ENCODE peak calls at places on chromosomes 1 and 21, in six cellular contexts. T is SK-N-SH, O is A549, L is K562, G is GM12878, V is HepG2. Y is an unnamed sample.

GRCh38 chr1:61254629-61255323 is 172.4 kb downstream of the NFIA start:
- DNase-seq in T (peak; percentile 36), O (no peak), L (no peak), G (no peak), V (no peak), Y (no peak)

GRCh38 chr1:58683519-58683918 is 16.3 kb downstream of the MYSM1 start:
- DNase-seq in T (no peak), O (no peak), L (no peak), G (no peak), V (no peak), Y (no peak)

GRCh38 chr21:28521932-28522826 is 470.5 kb downstream of the LTN1 start:
- DNase-seq in T (peak; percentile 11), O (no peak), L (no peak), G (no peak), V (no peak), Y (peak; percentile 5)

GRCh38 chr1:99647460-99647859 is 1.5 kb downstream of the PALMD start:
- DNase-seq in T (no peak), O (no peak), L (no peak), G (no peak), V (no peak), Y (no peak)

GRCh38 chr1:192224386-192224785 is 66.1 kb downstream of the RGS18 start:
- DNase-seq in T (no peak), O (no peak), L (no peak), G (no peak), V (no peak), Y (no peak)

GRCh38 chr1:22241811-22242210 is 98.9 kb upstream of the WNT4 start:
- DNase-seq in T (no peak), O (no peak), L (no peak), G (no peak), V (no peak), Y (no peak)

GRCh38 chr1:206557636-206558473 is 50.5 kb downstream of the RASSF5 start:
- DNase-seq in T (peak; percentile 45), O (no peak), L (peak; percentile 44), G (no peak), V (no peak), Y (no peak)

GRCh38 chr1:45394342-45394741 is 54.1 kb upstream of the MUTYH start:
- DNase-seq in T (no peak), O (no peak), L (no peak), G (peak; percentile 66), V (no peak), Y (no peak)

GRCh38 chr1:205652984-205653383 is 21.2 kb upstream of the ELK4 start:
- DNase-seq in T (no peak), O (no peak), L (no peak), G (no peak), V (no peak), Y (no peak)

GRCh38 chr1:116693759-116694482 is 26.4 kb upstream of the IGSF3 start:
- DNase-seq in T (no peak), O (peak; percentile 8), L (no peak), G (no peak), V (no peak), Y (no peak)

GRCh38 chr1:30360281-30360680 is 363.1 kb downstream of the MATN1 start:
- DNase-seq in T (no peak), O (no peak), L (no peak), G (no peak), V (no peak), Y (no peak)

GRCh38 chr1:58726581-58726980 is 26.7 kb upstream of the MYSM1 start:
- DNase-seq in T (no peak), O (no peak), L (no peak), G (no peak), V (no peak), Y (no peak)

GRCh38 chr1:68141801-68142440 is 90.4 kb downstream of the WLS start:
- DNase-seq in T (no peak), O (no peak), L (no peak), G (no peak), V (no peak), Y (no peak)

GRCh38 chr1:72438270-72438669 is 155.9 kb upstream of the NEGR1 start:
- DNase-seq in T (no peak), O (no peak), L (no peak), G (no peak), V (no peak), Y (no peak)

GRCh38 chr1:20355828-20356735 is 65.4 kb downstream of the VWA5B1 start:
- DNase-seq in T (no peak), O (no peak), L (no peak), G (no peak), V (no peak), Y (no peak)

GRCh38 chr1:3461238-3461933 is 6.9 kb downstream of the ARHGEF16 start:
- DNase-seq in T (no peak), O (no peak), L (no peak), G (no peak), V (no peak), Y (no peak)

DNA sequence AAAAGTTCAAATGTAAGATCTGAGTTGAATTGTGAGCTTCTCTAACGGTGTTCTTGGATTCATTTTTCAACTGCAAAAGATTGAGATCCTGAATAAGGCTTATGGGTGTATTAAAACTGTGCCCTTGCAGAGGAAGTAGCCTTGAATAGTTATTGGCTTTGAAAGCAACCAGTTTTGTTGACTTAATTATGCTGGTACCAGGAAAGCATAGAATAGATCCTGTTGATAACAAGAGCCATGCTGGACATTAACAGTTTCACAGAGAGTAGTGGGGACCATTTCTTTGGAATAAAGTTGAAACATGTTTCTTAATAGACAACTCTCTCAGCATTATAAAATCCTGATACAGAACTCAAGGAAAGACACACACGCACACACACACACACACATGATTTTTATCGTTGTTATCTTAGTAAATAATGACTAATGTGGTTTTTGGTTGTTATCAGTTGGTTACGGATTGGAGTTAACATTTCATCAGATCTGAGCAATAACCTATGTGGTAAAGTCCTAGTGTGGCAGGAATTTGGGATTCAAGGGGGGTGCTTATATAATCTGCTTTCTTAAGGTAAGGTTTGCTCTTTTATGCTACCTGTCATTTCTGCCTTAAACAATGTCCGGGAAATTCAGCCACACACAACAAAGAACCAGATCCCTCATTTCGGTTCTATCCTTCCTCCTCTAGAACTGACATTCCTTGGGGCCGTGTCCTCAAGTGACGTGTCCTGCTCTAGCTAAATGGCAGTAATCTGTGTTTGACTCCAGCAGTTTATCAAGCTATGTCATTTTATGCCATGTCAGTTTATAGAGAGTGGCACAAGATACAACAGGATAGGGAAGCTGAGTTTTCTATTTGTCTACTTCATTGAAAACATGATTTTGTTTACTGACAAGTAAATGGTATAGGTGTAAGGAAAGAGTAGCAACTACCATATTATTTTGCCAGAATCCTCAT is 331.0 kb downstream of the CHRM3 start:
- DNase-seq in T (peak; percentile 23), O (peak; percentile 8), L (no peak), G (no peak), V (no peak), Y (no peak)
- TF ChIP-seq CHD2 in T (no peak), O (no peak), L (no peak), G (no peak), V (no peak), Y (no peak)

DNA sequence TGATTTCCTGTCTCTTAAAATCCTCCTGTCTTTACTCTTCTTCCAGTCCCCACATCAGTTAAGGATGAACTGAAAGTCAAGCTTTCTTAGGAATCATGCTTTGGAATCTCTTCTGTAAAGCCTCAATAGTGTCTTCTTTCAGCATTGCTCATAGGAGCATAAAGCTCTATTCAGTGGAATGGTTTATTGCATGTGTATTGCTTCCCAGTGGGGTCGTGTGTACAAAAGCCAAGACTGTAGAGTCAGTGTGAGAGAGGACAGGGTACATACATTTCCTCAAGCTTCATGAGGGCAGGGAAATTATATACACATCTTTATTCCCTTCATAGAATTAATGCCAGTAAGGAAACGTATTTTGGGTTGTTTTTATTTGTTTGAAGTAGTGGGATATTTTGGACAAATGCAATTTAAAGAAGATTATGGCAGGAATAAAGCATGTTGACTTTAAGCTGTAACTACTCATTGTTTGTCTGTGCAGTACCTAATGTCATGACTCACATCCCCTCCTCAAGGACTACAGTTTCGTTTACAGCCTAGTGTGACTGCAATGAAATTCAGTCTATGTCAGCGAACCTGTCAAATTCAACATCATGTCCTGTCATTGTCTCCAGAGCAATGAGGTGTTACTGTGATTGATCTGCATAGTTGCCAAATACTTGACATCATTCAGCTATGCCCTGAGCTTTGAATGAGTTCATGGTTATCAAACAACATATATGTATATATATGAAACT is 2164.2 kb downstream of the NCAM2 start:
- DNase-seq in T (no peak), O (no peak), L (no peak), G (no peak), V (no peak), Y (no peak)
- TF ChIP-seq CHD2 in T (no peak), O (no peak), L (no peak), G (no peak), V (no peak), Y (no peak)

GRCh38 chr1:171984262-171984661 is 143.0 kb downstream of the DNM3 start:
- DNase-seq in T (no peak), O (no peak), L (no peak), G (no peak), V (no peak), Y (no peak)

GRCh38 chr1:171988243-171988642 is 146.9 kb downstream of the DNM3 start:
- DNase-seq in T (no peak), O (no peak), L (no peak), G (no peak), V (no peak), Y (no peak)

GRCh38 chr1:171984850-171985485 is 143.7 kb downstream of the DNM3 start:
- DNase-seq in T (peak; percentile 19), O (peak; percentile 32), L (peak; percentile 34), G (no peak), V (peak; percentile 40), Y (no peak)

GRCh38 chr1:171985639-171986038 is 144.3 kb downstream of the DNM3 start:
- DNase-seq in T (peak; percentile 17), O (peak; percentile 45), L (peak; percentile 55), G (no peak), V (no peak), Y (no peak)

GRCh38 chr1:171983584-171983983 is 142.3 kb downstream of the DNM3 start:
- DNase-seq in T (no peak), O (peak; percentile 43), L (no peak), G (no peak), V (no peak), Y (no peak)
- TF ChIP-seq CHD2 in T (no peak), O (no peak), L (no peak), G (no peak), V (no peak), Y (no peak)

DNA sequence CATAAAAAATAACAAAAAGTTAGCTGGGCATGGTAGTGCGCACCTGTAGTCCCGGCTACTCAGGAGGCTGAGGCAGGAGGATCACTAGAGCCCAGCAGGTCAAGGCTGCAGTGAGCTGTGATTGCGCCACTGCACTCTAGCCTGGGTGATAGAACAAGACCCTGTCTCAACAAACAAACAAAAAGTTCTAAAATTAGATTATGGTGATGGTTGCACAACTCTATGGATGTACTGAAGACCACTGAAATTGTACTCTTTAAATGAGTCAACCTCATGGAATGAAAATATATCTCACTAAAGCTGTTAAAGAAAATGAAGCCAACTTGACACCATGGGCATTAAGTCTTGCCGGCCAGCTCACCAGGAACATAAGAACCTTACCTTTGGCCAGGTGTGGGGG is 9.1 kb downstream of the MRAP start:
- DNase-seq in T (no peak), O (no peak), L (no peak), G (no peak), V (peak; percentile 21), Y (peak; percentile 20)
- TF ChIP-seq CHD2 in T (no peak), O (no peak), L (no peak), G (no peak), V (no peak), Y (no peak)

GRCh38 chr1:6785721-6786505 is 659 bp downstream of the CAMTA1 start:
- DNase-seq in T (peak; percentile 91), O (peak; percentile 10), L (peak; percentile 85), G (no peak), V (no peak), Y (peak; percentile 17)
- TF ChIP-seq CHD2 in T (peak; percentile 13), O (no peak), L (no peak), G (no peak), V (no peak), Y (no peak)